ENCODE peak calls at places on chromosome X, in five cellular contexts. One of them, this sample, is unnamed. For H3K4me1 and H3K36me3, the result is how much of the 10 kb centered on the place peaks cover.

GRCh38 chrX:139113682-139114081 is 402.2 kb upstream of the FGF13 start:
- DNase-seq in pancreas: no peak
- DNase-seq in prostate gland: no peak
- DNase-seq in ascending aorta: no peak
- DNase-seq in left ventricle myocardium inferior: no peak
- DNase-seq in this sample: no peak

GRCh38 chrX:19829817-19830216 is 57.6 kb downstream of the SH3KBP1 start:
- DNase-seq in pancreas: no peak
- DNase-seq in prostate gland: no peak
- DNase-seq in ascending aorta: no peak
- DNase-seq in left ventricle myocardium inferior: no peak
- DNase-seq in this sample: peak

GRCh38 chrX:107454302-107454701 is 4.8 kb downstream of the FRMPD3 start:
- DNase-seq in pancreas: no peak
- DNase-seq in prostate gland: no peak
- DNase-seq in ascending aorta: no peak
- DNase-seq in left ventricle myocardium inferior: no peak
- DNase-seq in this sample: no peak

GRCh38 chrX:129522184-129523059 is 868 bp downstream of the SMARCA1 start:
- DNase-seq in pancreas: peak
- DNase-seq in prostate gland: peak
- DNase-seq in ascending aorta: peak
- DNase-seq in left ventricle myocardium inferior: peak
- DNase-seq in this sample: peak

GRCh38 chrX:149198980-149199732 is 305.9 kb downstream of the IDS start:
- DNase-seq in pancreas: no peak
- DNase-seq in prostate gland: no peak
- DNase-seq in ascending aorta: no peak
- DNase-seq in left ventricle myocardium inferior: no peak
- DNase-seq in this sample: no peak

GRCh38 chrX:17062065-17062464 is 115.6 kb downstream of the REPS2 start:
- DNase-seq in pancreas: no peak
- DNase-seq in prostate gland: no peak
- DNase-seq in ascending aorta: no peak
- DNase-seq in left ventricle myocardium inferior: no peak
- DNase-seq in this sample: no peak

GRCh38 chrX:101417981-101418841 is 10.2 kb downstream of the HNRNPH2 start:
- DNase-seq in pancreas: peak
- DNase-seq in prostate gland: peak
- DNase-seq in ascending aorta: peak
- DNase-seq in left ventricle myocardium inferior: peak
- DNase-seq in this sample: no peak

GRCh38 chrX:2679534-2680485 is 11.3 kb upstream of the CD99 start:
- DNase-seq in pancreas: no peak
- DNase-seq in prostate gland: peak
- DNase-seq in ascending aorta: no peak
- DNase-seq in left ventricle myocardium inferior: no peak
- DNase-seq in this sample: no peak

GRCh38 chrX:131588995-131589394 is 45.1 kb downstream of the OR13H1 start:
- DNase-seq in pancreas: no peak
- DNase-seq in prostate gland: no peak
- DNase-seq in ascending aorta: no peak
- DNase-seq in left ventricle myocardium inferior: no peak
- DNase-seq in this sample: no peak

GRCh38 chrX:80216086-80216485 is 201.5 kb downstream of the TBX22 start:
- DNase-seq in pancreas: no peak
- DNase-seq in prostate gland: no peak
- DNase-seq in ascending aorta: no peak
- DNase-seq in left ventricle myocardium inferior: no peak
- DNase-seq in this sample: no peak

GRCh38 chrX:24085133-24085532 is 30.4 kb downstream of the EIF2S3 start:
- DNase-seq in pancreas: no peak
- DNase-seq in prostate gland: no peak
- DNase-seq in ascending aorta: no peak
- DNase-seq in left ventricle myocardium inferior: no peak
- DNase-seq in this sample: no peak

GRCh38 chrX:97238632-97239031 is 354.9 kb downstream of the RPA4 start:
- DNase-seq in pancreas: no peak
- DNase-seq in prostate gland: no peak
- DNase-seq in ascending aorta: no peak
- DNase-seq in left ventricle myocardium inferior: no peak
- DNase-seq in this sample: peak

GRCh38 chrX:69618803-69619202 is 2.9 kb downstream of the EDA start:
- DNase-seq in pancreas: no peak
- DNase-seq in prostate gland: peak
- DNase-seq in ascending aorta: no peak
- DNase-seq in left ventricle myocardium inferior: no peak
- DNase-seq in this sample: peak

GRCh38 chrX:113551919-113552318 is 711.3 kb upstream of the AMOT start:
- DNase-seq in pancreas: no peak
- DNase-seq in prostate gland: no peak
- DNase-seq in ascending aorta: no peak
- DNase-seq in left ventricle myocardium inferior: no peak
- DNase-seq in this sample: no peak

GRCh38 chrX:124212622-124213021 is 119.8 kb upstream of the TEX13D start:
- DNase-seq in pancreas: no peak
- DNase-seq in prostate gland: no peak
- DNase-seq in ascending aorta: no peak
- DNase-seq in left ventricle myocardium inferior: no peak
- DNase-seq in this sample: no peak

GRCh38 chrX:70427360-70427759 is 4.2 kb downstream of the GDPD2 start:
- DNase-seq in pancreas: no peak
- DNase-seq in prostate gland: no peak
- DNase-seq in ascending aorta: no peak
- DNase-seq in left ventricle myocardium inferior: no peak
- DNase-seq in this sample: no peak

GRCh38 chrX:2423293-2423692 is 77.5 kb downstream of the DHRSX start:
- DNase-seq in pancreas: no peak
- DNase-seq in prostate gland: no peak
- DNase-seq in ascending aorta: no peak
- DNase-seq in left ventricle myocardium inferior: no peak
- DNase-seq in this sample: no peak

GRCh38 chrX:154123241-154124219 is 20.5 kb upstream of the OPN1LW start:
- DNase-seq in pancreas: no peak
- DNase-seq in prostate gland: no peak
- DNase-seq in ascending aorta: no peak
- DNase-seq in left ventricle myocardium inferior: peak
- DNase-seq in this sample: no peak

GRCh38 chrX:9961750-9962149 is 5.4 kb upstream of the CLDN34 start:
- DNase-seq in pancreas: no peak
- DNase-seq in prostate gland: no peak
- DNase-seq in ascending aorta: no peak
- DNase-seq in left ventricle myocardium inferior: no peak
- DNase-seq in this sample: no peak

GRCh38 chrX:48958635-48959094 is 1.3 kb upstream of the OTUD5 start:
- DNase-seq in pancreas: peak
- DNase-seq in prostate gland: peak
- DNase-seq in ascending aorta: peak
- DNase-seq in left ventricle myocardium inferior: peak
- DNase-seq in this sample: peak

GRCh38 chrX:105821471-105822081 is 763 bp upstream of the NRK start:
- DNase-seq in pancreas: no peak
- DNase-seq in prostate gland: peak
- DNase-seq in ascending aorta: no peak
- DNase-seq in left ventricle myocardium inferior: no peak
- DNase-seq in this sample: no peak

GRCh38 chrX:154399527-154400368 is 1.6 kb downstream of the RPL10 start:
- DNase-seq in pancreas: peak
- DNase-seq in prostate gland: no peak
- DNase-seq in ascending aorta: peak
- DNase-seq in left ventricle myocardium inferior: no peak
- DNase-seq in this sample: no peak

GRCh38 chrX:130691576-130691975 is 211.4 kb downstream of the ENOX2 start:
- DNase-seq in pancreas: no peak
- DNase-seq in prostate gland: no peak
- DNase-seq in ascending aorta: no peak
- DNase-seq in left ventricle myocardium inferior: no peak
- DNase-seq in this sample: no peak

GRCh38 chrX:154780968-154781367 is 18.3 kb downstream of the DKC1 start:
- DNase-seq in pancreas: no peak
- DNase-seq in prostate gland: no peak
- DNase-seq in ascending aorta: no peak
- DNase-seq in left ventricle myocardium inferior: no peak
- DNase-seq in this sample: no peak

GRCh38 chrX:138756234-138756633 is 44.7 kb upstream of the FGF13 start:
- DNase-seq in pancreas: no peak
- DNase-seq in prostate gland: no peak
- DNase-seq in ascending aorta: no peak
- DNase-seq in left ventricle myocardium inferior: peak
- DNase-seq in this sample: peak

GRCh38 chrX:68830486-68831404 is 1.9 kb downstream of the EFNB1 start:
- DNase-seq in pancreas: no peak
- DNase-seq in prostate gland: no peak
- DNase-seq in ascending aorta: peak
- DNase-seq in left ventricle myocardium inferior: no peak
- DNase-seq in this sample: peak

GRCh38 chrX:100070334-100070849 is 339.7 kb downstream of the PCDH19 start:
- DNase-seq in pancreas: no peak
- DNase-seq in prostate gland: no peak
- DNase-seq in ascending aorta: no peak
- DNase-seq in left ventricle myocardium inferior: no peak
- DNase-seq in this sample: no peak

GRCh38 chrX:13047752-13048151 is 3.3 kb upstream of the FAM9C start:
- DNase-seq in pancreas: no peak
- DNase-seq in prostate gland: no peak
- DNase-seq in ascending aorta: no peak
- DNase-seq in left ventricle myocardium inferior: no peak
- DNase-seq in this sample: no peak

GRCh38 chrX:11908371-11908770 is 150.3 kb downstream of the MSL3 start:
- DNase-seq in pancreas: no peak
- DNase-seq in prostate gland: no peak
- DNase-seq in ascending aorta: no peak
- DNase-seq in left ventricle myocardium inferior: no peak
- DNase-seq in this sample: peak

GRCh38 chrX:72038868-72039267 is 92.8 kb downstream of the RTL5 start:
- DNase-seq in pancreas: no peak
- DNase-seq in prostate gland: no peak
- DNase-seq in ascending aorta: no peak
- DNase-seq in left ventricle myocardium inferior: no peak
- DNase-seq in this sample: no peak

GRCh38 chrX:67288958-67289641 is 254.7 kb upstream of the AR start:
- DNase-seq in pancreas: no peak
- DNase-seq in prostate gland: no peak
- DNase-seq in ascending aorta: no peak
- DNase-seq in left ventricle myocardium inferior: peak
- DNase-seq in this sample: no peak

DNA sequence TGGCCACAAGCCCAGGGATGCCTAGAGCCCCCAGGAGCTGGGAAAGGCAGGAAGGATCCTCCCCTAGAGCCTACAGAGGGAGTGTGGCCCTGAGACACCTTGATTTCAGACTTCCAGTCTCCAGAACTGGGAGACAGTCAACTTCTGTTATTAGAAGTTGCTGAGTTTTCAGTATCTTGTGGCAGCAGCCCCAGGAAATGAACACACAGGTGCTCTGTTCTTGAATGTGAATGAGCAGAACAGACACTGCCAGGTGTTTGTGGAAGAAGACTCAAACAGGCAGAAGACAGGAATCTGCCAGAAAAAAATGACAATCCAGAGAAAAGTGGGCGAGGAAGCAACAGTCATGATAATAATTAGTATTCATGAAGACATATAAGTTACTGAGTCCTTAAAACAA is 64.5 kb upstream of the STS start:
- DNase-seq in pancreas: no peak
- DNase-seq in prostate gland: no peak
- DNase-seq in ascending aorta: no peak
- DNase-seq in left ventricle myocardium inferior: no peak
- DNase-seq in this sample: no peak
- H3K4me1 ChIP-seq in pancreas: under half
- H3K4me1 ChIP-seq in prostate gland: under half
- H3K4me1 ChIP-seq in ascending aorta: under half
- H3K4me1 ChIP-seq in left ventricle myocardium inferior: under half
- H3K4me1 ChIP-seq in this sample: under half

GRCh38 chrX:136759968-136760367 is 20.8 kb downstream of the ARHGEF6 start:
- DNase-seq in pancreas: no peak
- DNase-seq in prostate gland: no peak
- DNase-seq in ascending aorta: no peak
- DNase-seq in left ventricle myocardium inferior: no peak
- DNase-seq in this sample: no peak

GRCh38 chrX:136764206-136764605 is 16.5 kb downstream of the ARHGEF6 start:
- DNase-seq in pancreas: no peak
- DNase-seq in prostate gland: no peak
- DNase-seq in ascending aorta: no peak
- DNase-seq in left ventricle myocardium inferior: no peak
- DNase-seq in this sample: no peak

GRCh38 chrX:136765957-136766356 is 14.8 kb downstream of the ARHGEF6 start:
- DNase-seq in pancreas: no peak
- DNase-seq in prostate gland: no peak
- DNase-seq in ascending aorta: no peak
- DNase-seq in left ventricle myocardium inferior: no peak
- DNase-seq in this sample: no peak

GRCh38 chrX:136761410-136761809 is 19.3 kb downstream of the ARHGEF6 start:
- DNase-seq in pancreas: no peak
- DNase-seq in prostate gland: no peak
- DNase-seq in ascending aorta: no peak
- DNase-seq in left ventricle myocardium inferior: no peak
- DNase-seq in this sample: no peak

GRCh38 chrX:136762820-136763452 is 17.8 kb downstream of the ARHGEF6 start:
- DNase-seq in pancreas: no peak
- DNase-seq in prostate gland: no peak
- DNase-seq in ascending aorta: no peak
- DNase-seq in left ventricle myocardium inferior: no peak
- DNase-seq in this sample: no peak
- H3K4me3 ChIP-seq in pancreas: no peak
- H3K4me3 ChIP-seq in prostate gland: no peak
- H3K4me3 ChIP-seq in ascending aorta: no peak
- H3K4me3 ChIP-seq in left ventricle myocardium inferior: no peak
- H3K4me3 ChIP-seq in this sample: no peak

GRCh38 chrX:39779952-39780783 is 317.6 kb downstream of the BCOR start:
- DNase-seq in pancreas: no peak
- DNase-seq in prostate gland: no peak
- DNase-seq in ascending aorta: no peak
- DNase-seq in left ventricle myocardium inferior: no peak
- DNase-seq in this sample: no peak
- H3K36me3 ChIP-seq in pancreas: under half
- H3K36me3 ChIP-seq in prostate gland: under half
- H3K36me3 ChIP-seq in ascending aorta: under half
- H3K36me3 ChIP-seq in left ventricle myocardium inferior: under half
- H3K36me3 ChIP-seq in this sample: under half

DNA sequence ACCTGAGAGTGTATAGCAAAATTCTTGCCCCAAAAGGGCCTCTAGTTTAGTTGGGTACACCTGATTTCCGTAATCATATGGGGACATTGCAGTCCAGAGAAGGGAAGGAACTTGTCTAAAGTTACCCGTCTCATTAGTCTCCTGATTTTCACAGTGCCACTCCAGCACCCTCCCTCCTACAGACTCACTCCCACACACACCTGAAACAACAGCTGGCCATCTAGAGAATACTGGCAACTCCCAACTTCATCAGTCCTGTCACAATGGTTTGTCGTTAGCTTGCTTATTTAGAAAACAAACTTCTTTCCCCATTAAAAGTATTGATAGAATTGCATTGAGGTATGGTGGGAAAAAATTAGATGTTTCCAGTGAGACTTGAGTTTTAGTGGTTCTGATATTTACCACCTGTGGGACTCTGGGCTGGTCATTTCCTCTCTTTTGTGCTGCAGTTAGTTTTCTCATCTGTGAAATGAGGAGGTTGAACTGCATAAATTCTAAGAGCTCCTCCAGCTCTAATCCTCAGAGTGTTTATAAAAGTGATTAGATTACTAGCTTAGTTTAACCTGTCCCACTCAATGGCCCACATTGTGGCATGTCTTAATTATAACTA is 1.7 kb downstream of the IL13RA1 start:
- DNase-seq in pancreas: no peak
- DNase-seq in prostate gland: no peak
- DNase-seq in ascending aorta: no peak
- DNase-seq in left ventricle myocardium inferior: no peak
- DNase-seq in this sample: no peak
- H3K4me1 ChIP-seq in pancreas: under half
- H3K4me1 ChIP-seq in prostate gland: under half
- H3K4me1 ChIP-seq in ascending aorta: under half
- H3K4me1 ChIP-seq in left ventricle myocardium inferior: under half
- H3K4me1 ChIP-seq in this sample: under half